ENCODE peak calls at places on chromosomes 7 and 10, in seven cellular contexts. One of them, this sample, is unnamed.

GRCh38 chr7:121500659-121501058 is 104.6 kb upstream of the FAM3C start:
- DNase-seq in lower leg skin: no peak
- DNase-seq in GM13976: no peak
- DNase-seq in cardiac muscle cell: no peak
- DNase-seq in GM23338: no peak
- DNase-seq in ascending aorta: no peak
- DNase-seq in Calu3: no peak
- DNase-seq in this sample: no peak

GRCh38 chr7:122161628-122162027 is 17.6 kb upstream of the AASS start:
- DNase-seq in lower leg skin: no peak
- DNase-seq in GM13976: no peak
- DNase-seq in cardiac muscle cell: no peak
- DNase-seq in GM23338: no peak
- DNase-seq in ascending aorta: no peak
- DNase-seq in Calu3: no peak
- DNase-seq in this sample: no peak

GRCh38 chr10:14414901-14415300 is 84.2 kb upstream of the FRMD4A start:
- DNase-seq in lower leg skin: no peak
- DNase-seq in GM13976: no peak
- DNase-seq in cardiac muscle cell: no peak
- DNase-seq in GM23338: no peak
- DNase-seq in ascending aorta: no peak
- DNase-seq in Calu3: no peak
- DNase-seq in this sample: no peak

GRCh38 chr10:11403116-11403515 is 208.3 kb downstream of the USP6NL start:
- DNase-seq in lower leg skin: peak
- DNase-seq in GM13976: no peak
- DNase-seq in cardiac muscle cell: no peak
- DNase-seq in GM23338: no peak
- DNase-seq in ascending aorta: no peak
- DNase-seq in Calu3: no peak
- DNase-seq in this sample: no peak

GRCh38 chr10:27614776-27615175 is 110.7 kb downstream of the RAB18 start:
- DNase-seq in lower leg skin: no peak
- DNase-seq in GM13976: no peak
- DNase-seq in cardiac muscle cell: no peak
- DNase-seq in GM23338: peak
- DNase-seq in ascending aorta: no peak
- DNase-seq in Calu3: no peak
- DNase-seq in this sample: no peak

GRCh38 chr7:102842284-102842683 is 70.5 kb upstream of the LRRC17 start:
- DNase-seq in lower leg skin: no peak
- DNase-seq in GM13976: no peak
- DNase-seq in cardiac muscle cell: no peak
- DNase-seq in GM23338: no peak
- DNase-seq in ascending aorta: no peak
- DNase-seq in Calu3: no peak
- DNase-seq in this sample: no peak

GRCh38 chr10:113922787-113923570 is 68.5 kb downstream of the NHLRC2 start:
- DNase-seq in lower leg skin: no peak
- DNase-seq in GM13976: no peak
- DNase-seq in cardiac muscle cell: no peak
- DNase-seq in GM23338: peak
- DNase-seq in ascending aorta: no peak
- DNase-seq in Calu3: no peak
- DNase-seq in this sample: peak

GRCh38 chr7:14754631-14755030 is 147.9 kb downstream of the DGKB start:
- DNase-seq in lower leg skin: no peak
- DNase-seq in GM13976: no peak
- DNase-seq in cardiac muscle cell: no peak
- DNase-seq in GM23338: peak
- DNase-seq in ascending aorta: no peak
- DNase-seq in Calu3: no peak
- DNase-seq in this sample: no peak

GRCh38 chr10:71838264-71839211 is 12.5 kb downstream of the PSAP start:
- DNase-seq in lower leg skin: no peak
- DNase-seq in GM13976: no peak
- DNase-seq in cardiac muscle cell: no peak
- DNase-seq in GM23338: no peak
- DNase-seq in ascending aorta: no peak
- DNase-seq in Calu3: no peak
- DNase-seq in this sample: no peak

GRCh38 chr10:48215148-48215982 is 59.1 kb downstream of the FRMPD2 start:
- DNase-seq in lower leg skin: peak
- DNase-seq in GM13976: peak
- DNase-seq in cardiac muscle cell: peak
- DNase-seq in GM23338: peak
- DNase-seq in ascending aorta: no peak
- DNase-seq in Calu3: peak
- DNase-seq in this sample: peak

GRCh38 chr7:71824356-71824755 is 587.8 kb downstream of the CALN1 start:
- DNase-seq in lower leg skin: no peak
- DNase-seq in GM13976: no peak
- DNase-seq in cardiac muscle cell: no peak
- DNase-seq in GM23338: peak
- DNase-seq in ascending aorta: no peak
- DNase-seq in Calu3: no peak
- DNase-seq in this sample: no peak

GRCh38 chr7:48084727-48085432 is 4.2 kb upstream of the UPP1 start:
- DNase-seq in lower leg skin: no peak
- DNase-seq in GM13976: peak
- DNase-seq in cardiac muscle cell: no peak
- DNase-seq in GM23338: no peak
- DNase-seq in ascending aorta: peak
- DNase-seq in Calu3: peak
- DNase-seq in this sample: peak

GRCh38 chr10:77641788-77642397 is 4.3 kb upstream of the KCNMA1 start:
- DNase-seq in lower leg skin: no peak
- DNase-seq in GM13976: peak
- DNase-seq in cardiac muscle cell: peak
- DNase-seq in GM23338: peak
- DNase-seq in ascending aorta: no peak
- DNase-seq in Calu3: peak
- DNase-seq in this sample: peak

GRCh38 chr10:124341768-124342135 is 77.0 kb downstream of the OAT start:
- DNase-seq in lower leg skin: no peak
- DNase-seq in GM13976: peak
- DNase-seq in cardiac muscle cell: peak
- DNase-seq in GM23338: no peak
- DNase-seq in ascending aorta: no peak
- DNase-seq in Calu3: no peak
- DNase-seq in this sample: no peak

GRCh38 chr7:47281161-47281560 is 300.8 kb downstream of the TNS3 start:
- DNase-seq in lower leg skin: peak
- DNase-seq in GM13976: no peak
- DNase-seq in cardiac muscle cell: no peak
- DNase-seq in GM23338: no peak
- DNase-seq in ascending aorta: no peak
- DNase-seq in Calu3: no peak
- DNase-seq in this sample: no peak

GRCh38 chr7:127391591-127392181 is 822 bp downstream of the ZNF800 start:
- DNase-seq in lower leg skin: no peak
- DNase-seq in GM13976: peak
- DNase-seq in cardiac muscle cell: peak
- DNase-seq in GM23338: peak
- DNase-seq in ascending aorta: no peak
- DNase-seq in Calu3: peak
- DNase-seq in this sample: peak

GRCh38 chr7:130065500-130066152 is 4.7 kb upstream of the KLHDC10 start:
- DNase-seq in lower leg skin: no peak
- DNase-seq in GM13976: no peak
- DNase-seq in cardiac muscle cell: no peak
- DNase-seq in GM23338: no peak
- DNase-seq in ascending aorta: no peak
- DNase-seq in Calu3: no peak
- DNase-seq in this sample: no peak
- TF ChIP-seq CTCF in lower leg skin: no peak
- TF ChIP-seq CTCF in GM13976: no peak
- TF ChIP-seq CTCF in cardiac muscle cell: no peak
- TF ChIP-seq CTCF in GM23338: no peak
- TF ChIP-seq CTCF in ascending aorta: no peak
- TF ChIP-seq CTCF in Calu3: no peak
- TF ChIP-seq CTCF in this sample: no peak

GRCh38 chr7:85829817-85830432 is 643.1 kb upstream of the SEMA3D start:
- DNase-seq in lower leg skin: no peak
- DNase-seq in GM13976: no peak
- DNase-seq in cardiac muscle cell: peak
- DNase-seq in GM23338: no peak
- DNase-seq in ascending aorta: no peak
- DNase-seq in Calu3: no peak
- DNase-seq in this sample: no peak
- TF ChIP-seq CTCF in lower leg skin: no peak
- TF ChIP-seq CTCF in GM13976: no peak
- TF ChIP-seq CTCF in cardiac muscle cell: peak
- TF ChIP-seq CTCF in GM23338: peak
- TF ChIP-seq CTCF in ascending aorta: peak
- TF ChIP-seq CTCF in Calu3: no peak
- TF ChIP-seq CTCF in this sample: no peak

GRCh38 chr7:8499128-8499527 is 65.7 kb downstream of the NXPH1 start:
- DNase-seq in lower leg skin: no peak
- DNase-seq in GM13976: no peak
- DNase-seq in cardiac muscle cell: no peak
- DNase-seq in GM23338: no peak
- DNase-seq in ascending aorta: no peak
- DNase-seq in Calu3: no peak
- DNase-seq in this sample: no peak

DNA sequence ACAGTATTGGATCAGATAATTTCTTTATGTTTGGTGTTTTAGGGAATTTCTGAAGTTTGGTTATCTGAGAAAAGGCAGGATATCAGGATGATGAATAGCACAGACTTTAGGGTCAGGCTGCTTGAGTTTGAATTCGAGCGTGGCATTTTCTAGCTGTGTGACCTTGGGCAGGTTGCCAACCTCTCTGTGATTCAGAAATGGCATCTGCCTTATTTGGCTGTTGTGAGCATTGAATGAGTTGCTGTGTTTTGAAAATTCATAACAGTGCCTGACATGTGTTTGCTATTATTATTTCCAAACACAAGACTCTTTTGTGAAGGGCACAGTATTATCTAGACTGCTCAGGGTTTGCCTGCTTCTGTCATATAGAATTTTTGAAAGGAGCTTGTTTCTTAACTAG is 66.9 kb downstream of the NXPH1 start:
- DNase-seq in lower leg skin: no peak
- DNase-seq in GM13976: no peak
- DNase-seq in cardiac muscle cell: no peak
- DNase-seq in GM23338: no peak
- DNase-seq in ascending aorta: no peak
- DNase-seq in Calu3: no peak
- DNase-seq in this sample: no peak
- TF ChIP-seq CTCF in lower leg skin: no peak
- TF ChIP-seq CTCF in GM13976: no peak
- TF ChIP-seq CTCF in cardiac muscle cell: no peak
- TF ChIP-seq CTCF in GM23338: no peak
- TF ChIP-seq CTCF in ascending aorta: no peak
- TF ChIP-seq CTCF in Calu3: no peak
- TF ChIP-seq CTCF in this sample: no peak

GRCh38 chr10:8052970-8053445 is 1.5 kb upstream of the GATA3 start:
- DNase-seq in lower leg skin: no peak
- DNase-seq in GM13976: no peak
- DNase-seq in cardiac muscle cell: no peak
- DNase-seq in GM23338: no peak
- DNase-seq in ascending aorta: no peak
- DNase-seq in Calu3: no peak
- DNase-seq in this sample: peak
- TF ChIP-seq CTCF in lower leg skin: no peak
- TF ChIP-seq CTCF in GM13976: no peak
- TF ChIP-seq CTCF in cardiac muscle cell: no peak
- TF ChIP-seq CTCF in GM23338: peak
- TF ChIP-seq CTCF in ascending aorta: no peak
- TF ChIP-seq CTCF in Calu3: no peak
- TF ChIP-seq CTCF in this sample: no peak

DNA sequence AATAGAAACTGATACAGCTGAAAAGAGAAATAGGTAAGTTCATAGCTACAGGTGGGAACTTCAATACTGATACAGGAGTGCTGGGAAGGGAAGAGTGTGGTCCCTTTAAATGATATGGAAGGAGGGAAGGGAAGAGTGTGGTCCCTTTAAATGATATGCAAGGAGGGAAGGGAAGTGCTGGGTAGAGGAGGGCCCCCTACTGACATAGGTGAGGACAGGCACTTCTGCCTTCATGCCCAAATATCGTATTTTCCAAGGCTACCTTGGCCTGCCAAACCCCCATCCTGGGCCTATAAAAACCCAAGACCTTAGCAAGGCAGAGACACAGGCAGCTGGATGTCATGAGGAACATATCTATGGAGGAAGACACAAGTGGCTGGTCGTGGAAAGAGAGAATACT is 92.3 kb downstream of the MAGI2 start:
- DNase-seq in lower leg skin: no peak
- DNase-seq in GM13976: no peak
- DNase-seq in cardiac muscle cell: no peak
- DNase-seq in GM23338: peak
- DNase-seq in ascending aorta: no peak
- DNase-seq in Calu3: peak
- DNase-seq in this sample: no peak
- TF ChIP-seq CTCF in lower leg skin: no peak
- TF ChIP-seq CTCF in GM13976: no peak
- TF ChIP-seq CTCF in cardiac muscle cell: no peak
- TF ChIP-seq CTCF in GM23338: peak
- TF ChIP-seq CTCF in ascending aorta: no peak
- TF ChIP-seq CTCF in Calu3: no peak
- TF ChIP-seq CTCF in this sample: no peak

GRCh38 chr10:90171014-90171722 is 469.8 kb downstream of the KIF20B start:
- DNase-seq in lower leg skin: no peak
- DNase-seq in GM13976: no peak
- DNase-seq in cardiac muscle cell: no peak
- DNase-seq in GM23338: no peak
- DNase-seq in ascending aorta: no peak
- DNase-seq in Calu3: no peak
- DNase-seq in this sample: no peak
- TF ChIP-seq CTCF in lower leg skin: no peak
- TF ChIP-seq CTCF in GM13976: no peak
- TF ChIP-seq CTCF in cardiac muscle cell: no peak
- TF ChIP-seq CTCF in GM23338: no peak
- TF ChIP-seq CTCF in ascending aorta: no peak
- TF ChIP-seq CTCF in Calu3: no peak
- TF ChIP-seq CTCF in this sample: no peak